ENCODE peak calls at places on chromosomes 6 and 20, in five cellular contexts. J is AG09309, P is choroid plexus epithelial cell, K is ELR, N is kidney tubule cell. L is an unnamed sample.

GRCh38 chr6:71433441-71433840 is 144.8 kb downstream of the OGFRL1 start:
- DNase-seq in J (no peak), P (peak), K (no peak), N (no peak), L (no peak)

GRCh38 chr6:129853996-129854711 is 7.0 kb downstream of the TMEM244 start:
- DNase-seq in J (no peak), P (peak), K (peak), N (peak), L (no peak)

GRCh38 chr6:167683028-167683862 is 143.5 kb upstream of the AFDN start:
- DNase-seq in J (no peak), P (peak), K (no peak), N (peak), L (peak)

GRCh38 chr6:164014716-164015484 is 600.4 kb downstream of the QKI start:
- DNase-seq in J (no peak), P (no peak), K (no peak), N (no peak), L (no peak)

GRCh38 chr6:8182209-8182845 is 80.0 kb upstream of the EEF1E1 start:
- DNase-seq in J (no peak), P (peak), K (peak), N (no peak), L (peak)

GRCh38 chr6:13013681-13014550 is 297.3 kb downstream of the PHACTR1 start:
- DNase-seq in J (no peak), P (peak), K (peak), N (no peak), L (peak)

GRCh38 chr6:159953091-159953581 is 15.7 kb upstream of the IGF2R start:
- DNase-seq in J (peak), P (peak), K (peak), N (no peak), L (peak)

GRCh38 chr20:4740774-4741431 is 19.2 kb downstream of the PRND start:
- DNase-seq in J (no peak), P (peak), K (peak), N (peak), L (peak)

GRCh38 chr6:31125586-31126363 is 5.5 kb upstream of the CDSN start:
- DNase-seq in J (peak), P (peak), K (peak), N (peak), L (no peak)

GRCh38 chr6:33197431-33198048 is 2.9 kb downstream of the RXRB start:
- DNase-seq in J (peak), P (peak), K (peak), N (peak), L (peak)

GRCh38 chr6:37624606-37625574 is 72.8 kb downstream of the MDGA1 start:
- DNase-seq in J (no peak), P (no peak), K (peak), N (peak), L (peak)

GRCh38 chr6:43938178-43939101 is 168.4 kb downstream of the VEGFA start:
- DNase-seq in J (no peak), P (no peak), K (no peak), N (no peak), L (no peak)

GRCh38 chr6:25366785-25367657 is 87.8 kb downstream of the CARMIL1 start:
- DNase-seq in J (no peak), P (peak), K (no peak), N (peak), L (no peak)

GRCh38 chr6:145898376-145898775 is 65.8 kb downstream of the SHPRH start:
- DNase-seq in J (no peak), P (no peak), K (peak), N (peak), L (no peak)

GRCh38 chr6:118881440-118882313 is 12.3 kb upstream of the ASF1A start:
- DNase-seq in J (no peak), P (no peak), K (no peak), N (peak), L (no peak)

GRCh38 chr6:126748141-126748540 is 370.3 kb upstream of the RSPO3 start:
- DNase-seq in J (no peak), P (peak), K (no peak), N (no peak), L (no peak)

GRCh38 chr6:10730254-10730653 is 7.4 kb downstream of the TMEM14C start:
- DNase-seq in J (no peak), P (no peak), K (no peak), N (no peak), L (peak)

GRCh38 chr6:8180327-8181161 is 78.2 kb upstream of the EEF1E1 start:
- DNase-seq in J (peak), P (peak), K (peak), N (peak), L (peak)

GRCh38 chr6:81901589-81901988 is 149.1 kb upstream of the TENT5A start:
- DNase-seq in J (no peak), P (no peak), K (no peak), N (no peak), L (peak)

GRCh38 chr6:118187568-118188164 is 280.6 kb downstream of the SLC35F1 start:
- DNase-seq in J (peak), P (peak), K (no peak), N (no peak), L (peak)

GRCh38 chr20:44650777-44651493 is 564 bp downstream of the ADA start:
- DNase-seq in J (no peak), P (no peak), K (no peak), N (no peak), L (no peak)

GRCh38 chr6:72040106-72040505 is 153.8 kb downstream of the RIMS1 start:
- DNase-seq in J (no peak), P (peak), K (no peak), N (no peak), L (peak)

GRCh38 chr6:29834564-29835436 is 7.2 kb downstream of the HLA-G start:
- DNase-seq in J (no peak), P (peak), K (peak), N (peak), L (peak)

GRCh38 chr20:45833883-45834796 is 541 bp downstream of the SNX21 start:
- DNase-seq in J (no peak), P (peak), K (peak), N (peak), L (peak)

GRCh38 chr6:46606318-46606717 is 46.3 kb downstream of the CYP39A1 start:
- DNase-seq in J (no peak), P (peak), K (no peak), N (peak), L (peak)

GRCh38 chr6:138440296-138440695 is 36.3 kb downstream of the HEBP2 start:
- DNase-seq in J (no peak), P (no peak), K (no peak), N (no peak), L (no peak)

GRCh38 chr20:25699914-25700313 is 3.3 kb upstream of the ZNF337 start:
- DNase-seq in J (no peak), P (peak), K (peak), N (peak), L (no peak)

GRCh38 chr6:154617175-154617574 is 106.7 kb upstream of the CNKSR3 start:
- DNase-seq in J (no peak), P (peak), K (no peak), N (no peak), L (no peak)

GRCh38 chr6:121557146-121557545 is 121.7 kb downstream of the GJA1 start:
- DNase-seq in J (no peak), P (no peak), K (no peak), N (no peak), L (no peak)